ENCODE peak calls at places on chromosome 7, in eight cellular contexts. W is NCI-H446 treated with DMSO at 0.1 percent for 48 hours; Z is activated gamma-delta T cell treated with Interleukin-2 at 50 U/mL for 16 hours; R is kidney tubule cell; C is stimulated activated CD4-positive, alpha-beta T cell treated with anti-CD3 and anti-CD28 coated beads, Interleukin-2, amount 100 ng/mL, for 24 hours; I is kidney glomerular epithelial cell; P is glomerular endothelial cell; Q is left kidney. L is an unnamed sample.

GRCh38 chr7:129501760-129502707 is at the start of gene SMKR1:
- DNase-seq in P (no peak), I (peak), W (peak), C (peak), Z (peak), Q (peak), R (peak), L (peak)

GRCh38 chr7:135270577-135271254 is 37.1 kb downstream of the STRA8 start:
- DNase-seq in I (no peak), Z (no peak), C (no peak), Q (no peak), W (no peak), P (no peak), R (no peak), L (no peak)

GRCh38 chr7:26779978-26780595 is 84.3 kb downstream of the SKAP2 start:
- DNase-seq in W (no peak), I (no peak), P (no peak), Q (no peak), Z (no peak), R (no peak), C (no peak), L (no peak)

GRCh38 chr7:157016352-157017041 is 6.0 kb upstream of the MNX1 start:
- DNase-seq in Q (no peak), R (peak), W (no peak), I (no peak), C (no peak), P (no peak), Z (no peak), L (no peak)

GRCh38 chr7:48962821-48963505 is 38.6 kb downstream of the CDC14C start:
- DNase-seq in R (peak), Z (no peak), W (peak), I (no peak), C (no peak), P (no peak), Q (peak), L (no peak)

GRCh38 chr7:5629941-5630340 is 151.5 kb downstream of the RNF216 start:
- DNase-seq in W (peak), Q (no peak), I (peak), R (peak), Z (peak), P (no peak), C (peak), L (no peak)

GRCh38 chr7:102456327-102456726 is 8.3 kb downstream of the ALKBH4 start:
- DNase-seq in Z (no peak), C (no peak), P (no peak), I (no peak), Q (peak), R (no peak), W (no peak), L (no peak)

GRCh38 chr7:3538051-3538450 is 237.0 kb downstream of the SDK1 start:
- DNase-seq in P (no peak), Z (no peak), R (no peak), C (no peak), W (no peak), I (no peak), Q (peak), L (no peak)

GRCh38 chr7:3429981-3430380 is 128.9 kb downstream of the SDK1 start:
- DNase-seq in R (no peak), C (no peak), W (no peak), I (no peak), Q (no peak), Z (no peak), P (no peak), L (no peak)

GRCh38 chr7:44955733-44956132 is 23.1 kb downstream of the MYO1G start:
- DNase-seq in I (no peak), W (no peak), Q (no peak), P (no peak), R (no peak), Z (no peak), C (no peak), L (no peak)

GRCh38 chr7:24834150-24834798 is 77.0 kb upstream of the GSDME start:
- DNase-seq in P (no peak), W (no peak), C (no peak), Q (no peak), I (no peak), R (no peak), Z (no peak), L (no peak)

GRCh38 chr7:5222861-5223411 is 32.9 kb downstream of the WIPI2 start:
- DNase-seq in Q (no peak), R (no peak), P (no peak), W (no peak), I (no peak), Z (no peak), C (no peak), L (no peak)

GRCh38 chr7:158028290-158028941 is 559.2 kb downstream of the PTPRN2 start:
- DNase-seq in Q (peak), C (no peak), I (no peak), Z (no peak), W (no peak), P (no peak), R (no peak), L (peak)

GRCh38 chr7:45569290-45569685 is 4.9 kb upstream of the ADCY1 start:
- DNase-seq in C (no peak), P (no peak), I (no peak), W (no peak), Q (no peak), R (no peak), Z (no peak), L (no peak)

GRCh38 chr7:130398751-130399150 is 18.5 kb downstream of the CPA1 start:
- DNase-seq in Q (no peak), R (no peak), Z (no peak), C (no peak), W (no peak), P (no peak), I (no peak), L (no peak)

GRCh38 chr7:28224172-28224571 is 43.6 kb upstream of the JAZF1 start:
- DNase-seq in P (no peak), W (no peak), Z (no peak), R (no peak), Q (no peak), C (no peak), I (no peak), L (no peak)

GRCh38 chr7:54880326-54880989 is 121.4 kb upstream of the SEC61G start:
- DNase-seq in C (no peak), Z (no peak), R (no peak), W (no peak), I (no peak), P (no peak), Q (no peak), L (no peak)

GRCh38 chr7:1019255-1019785 is 25.0 kb upstream of the GPR146 start:
- DNase-seq in P (no peak), I (no peak), C (no peak), W (no peak), Z (no peak), R (no peak), Q (no peak), L (no peak)

GRCh38 chr7:20596653-20597052 is 18.8 kb upstream of the ABCB5 start:
- DNase-seq in R (peak), Z (no peak), W (peak), C (no peak), Q (no peak), I (peak), P (peak), L (no peak)

GRCh38 chr7:85025312-85025756 is 161.5 kb downstream of the SEMA3D start:
- DNase-seq in W (peak), Z (no peak), R (peak), I (peak), P (no peak), Q (no peak), C (no peak), L (no peak)

GRCh38 chr7:92699560-92699959 is 109.4 kb upstream of the FAM133B start:
- DNase-seq in I (no peak), Q (no peak), C (no peak), W (no peak), Z (no peak), R (peak), P (no peak), L (no peak)

GRCh38 chr7:100148225-100148558 is 526 bp upstream of the LAMTOR4 start:
- DNase-seq in Z (no peak), C (no peak), I (no peak), P (no peak), W (no peak), Q (no peak), R (no peak), L (no peak)

GRCh38 chr7:44333971-44334733 is 8.8 kb upstream of the CAMK2B start:
- DNase-seq in R (no peak), C (no peak), Q (peak), Z (no peak), P (no peak), I (no peak), W (no peak), L (no peak)

GRCh38 chr7:88586219-88586618 is 173.3 kb upstream of the ZNF804B start:
- DNase-seq in R (no peak), C (no peak), W (no peak), Q (no peak), I (no peak), P (no peak), Z (no peak), L (no peak)

GRCh38 chr7:63029207-63029522 is 969.5 kb upstream of the ZNF722 start:
- DNase-seq in C (no peak), R (no peak), I (no peak), Z (no peak), W (no peak), P (no peak), Q (no peak), L (no peak)

GRCh38 chr7:68176974-68177373 is 1180.3 kb downstream of the TYW1 start:
- DNase-seq in C (peak), R (peak), Z (no peak), Q (peak), P (no peak), W (peak), I (peak), L (peak)

L was measured in NCI-H774.